ENCODE peak calls at places on chromosome 5, in seven cellular contexts. B is astrocyte, S is astrocyte of the cerebellum, U is A549, L is lower leg skin, F is Panc1, P is dorsolateral prefrontal cortex. K is an unnamed sample.

GRCh38 chr5:125153231-125153630 is 406.8 kb upstream of the ZNF608 start:
- DNase-seq in B (no peak), S (no peak), U (no peak), L (no peak), F (no peak), P (no peak), K (no peak)

GRCh38 chr5:171667341-171668096 is 118.1 kb upstream of the SMIM23 start:
- DNase-seq in B (peak), S (peak), U (no peak), L (peak), F (no peak), P (no peak), K (peak)

GRCh38 chr5:65928341-65928752 is 2.0 kb downstream of the ERBIN start:
- DNase-seq in B (no peak), S (no peak), U (no peak), L (no peak), F (no peak), P (no peak), K (no peak)

GRCh38 chr5:160649304-160649703 is 202.7 kb downstream of the ATP10B start:
- DNase-seq in B (no peak), S (no peak), U (no peak), L (no peak), F (peak), P (no peak), K (no peak)

GRCh38 chr5:179668404-179668803 is 12.4 kb downstream of the CBY3 start:
- DNase-seq in B (no peak), S (peak), U (peak), L (no peak), F (no peak), P (no peak), K (no peak)

GRCh38 chr5:101425345-101425744 is 522.3 kb upstream of the ST8SIA4 start:
- DNase-seq in B (peak), S (no peak), U (no peak), L (no peak), F (no peak), P (no peak), K (no peak)

GRCh38 chr5:103849934-103850333 is 287.3 kb upstream of the NUDT12 start:
- DNase-seq in B (peak), S (peak), U (peak), L (no peak), F (peak), P (no peak), K (peak)

GRCh38 chr5:38889424-38889823 is 43.6 kb downstream of the OSMR start:
- DNase-seq in B (no peak), S (no peak), U (no peak), L (no peak), F (no peak), P (no peak), K (no peak)

GRCh38 chr5:165079389-165079788 is 1574.0 kb downstream of the MAT2B start:
- DNase-seq in B (no peak), S (no peak), U (no peak), L (no peak), F (no peak), P (no peak), K (no peak)

GRCh38 chr5:9653811-9654210 is 23.7 kb upstream of the TAS2R1 start:
- DNase-seq in B (peak), S (peak), U (no peak), L (no peak), F (no peak), P (peak), K (peak)

GRCh38 chr5:134411228-134411545 is 494 bp downstream of the CDKN2AIPNL start:
- DNase-seq in B (no peak), S (no peak), U (no peak), L (no peak), F (no peak), P (no peak), K (no peak)

GRCh38 chr5:82092-82491 is 9.9 kb upstream of the PLEKHG4B start:
- DNase-seq in B (peak), S (peak), U (peak), L (peak), F (no peak), P (no peak), K (no peak)

GRCh38 chr5:9562101-9562500 is 16.2 kb upstream of the SEMA5A start:
- DNase-seq in B (no peak), S (no peak), U (no peak), L (no peak), F (no peak), P (no peak), K (no peak)

GRCh38 chr5:73596705-73597328 is 29.2 kb upstream of the ARHGEF28 start:
- DNase-seq in B (peak), S (no peak), U (peak), L (no peak), F (no peak), P (no peak), K (no peak)

GRCh38 chr5:173640166-173640804 is 23.8 kb upstream of the BOD1 start:
- DNase-seq in B (no peak), S (no peak), U (no peak), L (no peak), F (no peak), P (no peak), K (no peak)

GRCh38 chr5:29899583-29899982 is 1293.9 kb upstream of the CDH6 start:
- DNase-seq in B (no peak), S (no peak), U (peak), L (no peak), F (no peak), P (no peak), K (no peak)

GRCh38 chr5:173238312-173239232 is 3.6 kb upstream of the NKX2-5 start:
- DNase-seq in B (no peak), S (no peak), U (no peak), L (no peak), F (no peak), P (no peak), K (no peak)

GRCh38 chr5:179786861-179787260 is 6.9 kb upstream of the LTC4S start:
- DNase-seq in B (no peak), S (no peak), U (no peak), L (no peak), F (no peak), P (no peak), K (no peak)

GRCh38 chr5:52787600-52788504 is at the start of the genes ITGA1 and PELO:
- DNase-seq in B (peak), S (no peak), U (peak), L (peak), F (no peak), P (peak), K (no peak)

GRCh38 chr5:88556415-88556814 is 287.8 kb upstream of the TMEM161B start:
- DNase-seq in B (peak), S (peak), U (no peak), L (no peak), F (no peak), P (no peak), K (no peak)
- H3K4me3 ChIP-seq in B (no peak), S (no peak), U (no peak), L (no peak), F (no peak), P (no peak), K (no peak)

GRCh38 chr5:112983307-112983811 is 6.8 kb downstream of the DCP2 start:
- DNase-seq in B (no peak), S (no peak), U (no peak), L (no peak), F (no peak), P (no peak), K (no peak)
- TF ChIP-seq CTCF in B (no peak), S (no peak), U (no peak), L (no peak), F (no peak), P (no peak), K (no peak)

GRCh38 chr5:139185589-139185988 is 12.6 kb downstream of the SIL1 start:
- DNase-seq in B (no peak), S (no peak), U (no peak), L (no peak), F (no peak), P (no peak), K (no peak)
- H3K4me3 ChIP-seq in B (no peak), S (no peak), U (no peak), L (no peak), F (no peak), P (no peak), K (no peak)

GRCh38 chr5:31531888-31532710 is at the start of the genes C5orf22 and DROSHA:
- DNase-seq in B (peak), S (peak), U (peak), L (peak), F (peak), P (peak), K (peak)
- TF ChIP-seq CTCF in B (no peak), S (peak), U (no peak), L (no peak), F (no peak), P (peak), K (no peak)

GRCh38 chr5:76952795-76953536 is at the start of gene CRHBP:
- DNase-seq in B (no peak), S (no peak), U (no peak), L (no peak), F (no peak), P (no peak), K (no peak)

GRCh38 chr5:76953551-76954382 is 922 bp downstream of the CRHBP start:
- DNase-seq in B (peak), S (no peak), U (peak), L (no peak), F (no peak), P (no peak), K (no peak)

GRCh38 chr5:76956033-76956432 is 3.2 kb downstream of the CRHBP start:
- DNase-seq in B (no peak), S (no peak), U (no peak), L (no peak), F (no peak), P (no peak), K (no peak)

GRCh38 chr5:76958976-76959767 is 6.3 kb downstream of the CRHBP start:
- DNase-seq in B (peak), S (peak), U (no peak), L (no peak), F (no peak), P (no peak), K (peak)

DNA sequence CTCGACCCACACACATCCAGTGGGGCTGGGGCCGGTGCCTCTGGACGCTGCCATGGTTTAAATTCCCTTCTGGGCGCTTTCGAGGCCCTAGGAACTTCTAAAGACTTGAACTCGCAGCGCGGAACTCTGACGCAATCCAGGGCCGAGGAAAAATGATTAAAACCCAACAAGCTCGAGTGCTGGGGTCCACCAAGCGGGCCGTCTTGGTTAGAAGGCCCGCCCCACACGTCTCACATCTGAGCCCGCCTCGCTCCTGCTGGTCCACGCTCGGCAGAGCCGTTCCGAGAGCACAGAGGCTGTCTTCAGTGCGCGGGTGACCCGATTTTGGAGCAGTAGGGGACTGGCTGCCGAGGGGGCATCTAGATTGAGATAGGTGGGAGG is 1.5 kb downstream of the CRHBP start:
- DNase-seq in B (no peak), S (no peak), U (no peak), L (no peak), F (no peak), P (no peak), K (no peak)
- H3K4me3 ChIP-seq in B (peak), S (peak), U (peak), L (no peak), F (peak), P (peak), K (peak)